ENCODE peak calls at places on chromosomes 4 and X, in six cellular contexts. U, P, A, C, Z and N are unnamed samples.

GRCh38 chr4:82851902-82852750 is 38.8 kb downstream of the SEC31A start:
- DNase-seq in C (no peak), P (peak; percentile 63), U (peak; percentile 60), Z (no peak), A (no peak), N (no peak)

GRCh38 chr4:42554072-42554471 is 102.8 kb downstream of the ATP8A1 start:
- DNase-seq in Z (no peak), A (no peak), P (no peak), C (no peak), U (no peak), N (no peak)

GRCh38 chr4:138919094-138919936 is 96.3 kb upstream of the NOCT start:
- DNase-seq in U (peak; percentile 84), C (peak; percentile 76), A (no peak), Z (peak; percentile 76), P (peak; percentile 81), N (peak; percentile 28)

GRCh38 chr4:133802741-133803140 is 398.8 kb downstream of the PABPC4L start:
- DNase-seq in C (no peak), U (peak; percentile 59), P (peak; percentile 70), Z (no peak), A (no peak), N (no peak)

GRCh38 chr4:112284166-112284565 is 1.5 kb downstream of the TIFA start:
- DNase-seq in C (no peak), P (peak; percentile 25), Z (no peak), U (peak; percentile 2), A (no peak), N (no peak)

GRCh38 chr4:47839259-47839658 is 1.4 kb upstream of the CORIN start:
- DNase-seq in A (no peak), P (peak; percentile 47), C (no peak), U (no peak), Z (no peak), N (no peak)

GRCh38 chrX:71657267-71657666 is 10.1 kb upstream of the LOC101059915 start:
- DNase-seq in Z (no peak), P (no peak), U (no peak), A (no peak), C (no peak), N (no peak)

GRCh38 chr4:21697583-21697982 is 251.0 kb downstream of the KCNIP4 start:
- DNase-seq in Z (no peak), P (peak; percentile 31), A (no peak), C (no peak), U (peak; percentile 65), N (peak; percentile 60)

GRCh38 chr4:112800001-112800400 is 163.1 kb downstream of the LARP7 start:
- DNase-seq in U (no peak), P (no peak), Z (no peak), C (no peak), A (no peak), N (no peak)

GRCh38 chrX:65862638-65863037 is 177.2 kb downstream of the VSIG4 start:
- DNase-seq in C (no peak), U (no peak), Z (no peak), A (no peak), P (no peak), N (no peak)

GRCh38 chr4:141307241-141307689 is 86.6 kb downstream of the ZNF330 start:
- DNase-seq in C (peak; percentile 24), U (peak; percentile 77), A (peak; percentile 67), Z (peak; percentile 84), P (peak; percentile 67), N (peak; percentile 98)

GRCh38 chrX:154733072-154733425 is 17.8 kb downstream of the GAB3 start:
- DNase-seq in U (peak; percentile 67), A (no peak), P (peak; percentile 65), Z (no peak), C (no peak), N (no peak)

GRCh38 chrX:154732421-154733071 is 18.3 kb downstream of the GAB3 start:
- DNase-seq in C (no peak), P (no peak), A (no peak), Z (no peak), U (peak; percentile 83), N (no peak)

GRCh38 chrX:154730271-154730883 is 20.5 kb downstream of the GAB3 start:
- DNase-seq in A (no peak), P (peak; percentile 88), U (peak; percentile 47), Z (no peak), C (no peak), N (no peak)

GRCh38 chrX:154731203-154731602 is 19.7 kb downstream of the GAB3 start:
- DNase-seq in A (no peak), C (no peak), Z (no peak), U (no peak), P (no peak), N (no peak)

DNA sequence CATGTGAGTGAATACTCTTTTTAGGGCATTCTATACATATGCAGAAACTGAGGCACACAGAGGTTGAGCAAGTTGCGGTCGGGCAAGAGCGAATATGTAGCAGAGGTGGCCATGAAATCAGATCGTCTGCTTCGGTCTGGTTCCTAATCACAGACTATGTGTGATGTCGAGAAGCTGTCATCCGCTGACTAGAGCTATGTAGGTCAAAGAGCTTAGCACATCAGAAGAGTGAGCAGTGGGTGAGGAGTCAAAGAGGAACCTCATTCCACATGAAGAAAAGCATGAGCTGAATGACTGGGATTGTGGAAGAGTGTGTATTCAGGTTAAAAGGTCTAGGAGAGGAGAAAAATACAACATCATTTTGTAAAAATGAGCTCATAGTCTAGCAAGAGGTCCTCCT is 19.0 kb downstream of the GAB3 start:
- DNase-seq in A (no peak), C (no peak), P (peak; percentile 65), U (peak; percentile 55), Z (no peak), N (no peak)
- TF ChIP-seq CTCF in A (no peak), C (no peak), P (no peak), U (no peak), Z (no peak), N (no peak)

DNA sequence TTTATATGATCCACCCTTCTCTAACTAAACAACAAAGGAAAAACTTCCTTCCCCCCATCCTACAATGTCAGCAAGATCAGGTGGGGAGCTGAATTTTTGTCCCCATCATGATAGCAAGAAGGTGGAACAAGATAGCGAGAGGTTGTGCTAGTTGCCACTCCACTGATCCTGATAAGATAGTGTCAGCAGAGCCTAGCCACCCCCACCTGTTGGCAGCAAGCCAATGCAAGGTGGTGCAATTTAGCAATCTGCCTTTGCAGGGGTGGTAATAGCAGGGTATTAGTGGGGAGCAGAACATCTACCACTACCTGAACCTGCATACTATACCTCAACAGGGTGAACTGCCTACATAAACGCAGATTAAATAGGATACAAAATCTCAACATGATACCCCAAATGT is 80.2 kb upstream of the MAMLD1 start:
- DNase-seq in A (peak; percentile 7), P (no peak), Z (no peak), C (no peak), U (no peak), N (no peak)
- H3K27me3 ChIP-seq in A (no peaks in the 10 kb centered on the region), P (no peaks in the 10 kb centered on the region), Z (no peaks in the 10 kb centered on the region), C (no peaks in the 10 kb centered on the region), U (no peaks in the 10 kb centered on the region), N (no peaks in the 10 kb centered on the region)

GRCh38 chr4:110442309-110442708 is 33.6 kb upstream of the ENPEP start:
- DNase-seq in Z (peak; percentile 62), C (no peak), P (no peak), U (peak; percentile 25), A (no peak), N (no peak)
- TF ChIP-seq CTCF in Z (no peak), C (no peak), P (no peak), U (peak; percentile 13), A (no peak), N (no peak)

GRCh38 chrX:132963846-132964245 is 5.4 kb upstream of the HS6ST2 start:
- DNase-seq in Z (no peak), U (no peak), P (no peak), A (no peak), C (no peak), N (no peak)

GRCh38 chrX:132967049-132967448 is 8.6 kb upstream of the HS6ST2 start:
- DNase-seq in U (no peak), Z (no peak), C (no peak), A (no peak), P (no peak), N (no peak)

GRCh38 chrX:132965461-132965860 is 7.0 kb upstream of the HS6ST2 start:
- DNase-seq in C (no peak), Z (no peak), A (no peak), U (no peak), P (no peak), N (no peak)

GRCh38 chrX:132968282-132968681 is 9.9 kb upstream of the HS6ST2 start:
- DNase-seq in C (no peak), U (no peak), A (no peak), Z (no peak), P (no peak), N (no peak)
- H3K27me3 ChIP-seq in C (no peaks in the 10 kb centered on the region), U (no peaks in the 10 kb centered on the region), A (no peaks in the 10 kb centered on the region), Z (no peaks in the 10 kb centered on the region), P (no peaks in the 10 kb centered on the region), N (no peaks in the 10 kb centered on the region)

DNA sequence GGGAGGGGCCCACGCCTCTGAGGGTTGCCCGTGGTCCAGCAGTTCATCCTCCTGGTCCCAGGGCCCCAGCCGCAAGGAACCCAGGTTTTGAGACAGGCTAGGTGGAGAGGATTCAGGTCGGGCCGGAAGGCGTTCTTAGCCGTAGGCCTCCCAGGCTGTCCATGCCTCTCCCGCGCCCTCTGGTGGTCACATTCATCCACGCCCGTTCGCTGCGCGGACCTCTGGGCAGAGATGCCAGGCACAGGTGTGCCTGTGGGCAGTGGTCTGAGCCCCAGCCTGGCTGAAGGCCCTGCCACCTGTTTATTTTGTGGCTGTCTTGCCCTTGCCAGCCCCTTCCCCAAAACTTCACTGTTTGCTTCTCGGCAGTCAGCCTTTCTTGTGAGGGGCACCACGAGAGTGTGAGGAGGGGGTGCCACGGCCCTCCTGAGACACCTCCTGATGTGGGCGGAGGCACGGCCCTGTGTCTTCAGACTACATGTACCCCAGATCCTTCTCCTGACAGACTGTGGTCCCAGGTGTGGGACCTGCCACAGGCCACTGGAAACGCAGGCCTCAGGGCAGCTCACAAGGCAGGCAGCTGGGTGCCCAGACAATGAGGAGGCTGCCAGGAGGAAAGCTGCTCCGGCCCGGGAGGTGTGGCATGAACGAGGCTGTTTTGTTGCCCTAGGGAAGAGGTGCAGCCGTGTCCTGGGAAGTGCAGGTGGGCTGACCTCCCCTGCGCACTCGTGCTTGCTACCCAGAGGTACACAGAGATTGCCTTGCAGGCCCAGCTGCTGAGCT is 5.0 kb downstream of the UVSSA start:
- DNase-seq in C (peak; percentile 86), U (peak; percentile 87), Z (peak; percentile 96), P (peak; percentile 72), A (peak; percentile 91), N (no peak)
- TF ChIP-seq CTCF in C (peak; percentile 92), U (peak; percentile 86), Z (peak; percentile 97), P (peak; percentile 86), A (peak; percentile 95), N (peak; percentile 97)